ENCODE peak calls at places on chromosome 16, in seven cellular contexts. One of them, this sample, is unnamed.

GRCh38 chr16:55370762-55371482 is 46.9 kb downstream of the IRX6 start:
- DNase-seq in foreskin fibroblast: peak
- DNase-seq in CD8-positive, alpha-beta T cell: no peak
- DNase-seq in suprapubic skin: peak
- DNase-seq in bronchial epithelial cell: peak
- DNase-seq in heart left ventricle: peak
- DNase-seq in BJ: no peak
- DNase-seq in this sample: peak

GRCh38 chr16:59192551-59193199 is 458.6 kb upstream of the GOT2 start:
- DNase-seq in bronchial epithelial cell: no peak
- DNase-seq in foreskin fibroblast: no peak
- DNase-seq in CD8-positive, alpha-beta T cell: no peak
- DNase-seq in BJ: no peak
- DNase-seq in suprapubic skin: no peak
- DNase-seq in heart left ventricle: peak
- DNase-seq in this sample: peak

GRCh38 chr16:3528406-3528805 is 27.6 kb downstream of the CLUAP1 start:
- DNase-seq in BJ: no peak
- DNase-seq in CD8-positive, alpha-beta T cell: no peak
- DNase-seq in bronchial epithelial cell: no peak
- DNase-seq in foreskin fibroblast: no peak
- DNase-seq in heart left ventricle: no peak
- DNase-seq in suprapubic skin: peak
- DNase-seq in this sample: no peak

GRCh38 chr16:56415849-56416248 is 9.5 kb downstream of the AMFR start:
- DNase-seq in foreskin fibroblast: no peak
- DNase-seq in CD8-positive, alpha-beta T cell: no peak
- DNase-seq in bronchial epithelial cell: no peak
- DNase-seq in suprapubic skin: no peak
- DNase-seq in BJ: no peak
- DNase-seq in heart left ventricle: no peak
- DNase-seq in this sample: peak

GRCh38 chr16:86899156-86899555 is 320.8 kb downstream of the FOXL1 start:
- DNase-seq in BJ: no peak
- DNase-seq in bronchial epithelial cell: no peak
- DNase-seq in suprapubic skin: no peak
- DNase-seq in heart left ventricle: no peak
- DNase-seq in CD8-positive, alpha-beta T cell: no peak
- DNase-seq in foreskin fibroblast: no peak
- DNase-seq in this sample: no peak

GRCh38 chr16:78705694-78706093 is 606.2 kb downstream of the WWOX start:
- DNase-seq in BJ: no peak
- DNase-seq in bronchial epithelial cell: peak
- DNase-seq in foreskin fibroblast: no peak
- DNase-seq in suprapubic skin: no peak
- DNase-seq in heart left ventricle: no peak
- DNase-seq in CD8-positive, alpha-beta T cell: no peak
- DNase-seq in this sample: peak

GRCh38 chr16:52603015-52603414 is 56.1 kb upstream of the TOX3 start:
- DNase-seq in heart left ventricle: no peak
- DNase-seq in BJ: no peak
- DNase-seq in bronchial epithelial cell: no peak
- DNase-seq in CD8-positive, alpha-beta T cell: no peak
- DNase-seq in foreskin fibroblast: no peak
- DNase-seq in suprapubic skin: no peak
- DNase-seq in this sample: no peak

GRCh38 chr16:13767215-13767614 is 152.7 kb upstream of the ERCC4 start:
- DNase-seq in bronchial epithelial cell: no peak
- DNase-seq in foreskin fibroblast: no peak
- DNase-seq in BJ: no peak
- DNase-seq in heart left ventricle: no peak
- DNase-seq in CD8-positive, alpha-beta T cell: no peak
- DNase-seq in suprapubic skin: no peak
- DNase-seq in this sample: no peak

GRCh38 chr16:11612110-11612981 is 25.6 kb upstream of the LITAF start:
- DNase-seq in heart left ventricle: no peak
- DNase-seq in CD8-positive, alpha-beta T cell: no peak
- DNase-seq in foreskin fibroblast: no peak
- DNase-seq in suprapubic skin: no peak
- DNase-seq in BJ: no peak
- DNase-seq in bronchial epithelial cell: peak
- DNase-seq in this sample: peak

GRCh38 chr16:71966932-71967331 is 33.3 kb downstream of the PKD1L3 start:
- DNase-seq in bronchial epithelial cell: no peak
- DNase-seq in heart left ventricle: no peak
- DNase-seq in foreskin fibroblast: no peak
- DNase-seq in CD8-positive, alpha-beta T cell: no peak
- DNase-seq in suprapubic skin: no peak
- DNase-seq in BJ: no peak
- DNase-seq in this sample: no peak

GRCh38 chr16:28621756-28622155 is 11.9 kb upstream of the SULT1A1 start:
- DNase-seq in heart left ventricle: no peak
- DNase-seq in suprapubic skin: no peak
- DNase-seq in CD8-positive, alpha-beta T cell: no peak
- DNase-seq in BJ: no peak
- DNase-seq in foreskin fibroblast: no peak
- DNase-seq in bronchial epithelial cell: no peak
- DNase-seq in this sample: no peak

GRCh38 chr16:28623172-28623711 is 13.4 kb upstream of the SULT1A1 start:
- DNase-seq in BJ: no peak
- DNase-seq in foreskin fibroblast: no peak
- DNase-seq in bronchial epithelial cell: peak
- DNase-seq in CD8-positive, alpha-beta T cell: peak
- DNase-seq in suprapubic skin: no peak
- DNase-seq in heart left ventricle: peak
- DNase-seq in this sample: peak
- H3K4me3 ChIP-seq in BJ: peak
- H3K4me3 ChIP-seq in foreskin fibroblast: no peak
- H3K4me3 ChIP-seq in bronchial epithelial cell: peak
- H3K4me3 ChIP-seq in CD8-positive, alpha-beta T cell: peak
- H3K4me3 ChIP-seq in suprapubic skin: peak
- H3K4me3 ChIP-seq in heart left ventricle: peak
- H3K4me3 ChIP-seq in this sample: peak

GRCh38 chr16:1790261-1790610 is 3.3 kb downstream of the IGFALS start:
- DNase-seq in heart left ventricle: no peak
- DNase-seq in CD8-positive, alpha-beta T cell: no peak
- DNase-seq in suprapubic skin: no peak
- DNase-seq in BJ: no peak
- DNase-seq in bronchial epithelial cell: no peak
- DNase-seq in foreskin fibroblast: no peak
- DNase-seq in this sample: no peak
- H3K4me3 ChIP-seq in heart left ventricle: no peak
- H3K4me3 ChIP-seq in CD8-positive, alpha-beta T cell: no peak
- H3K4me3 ChIP-seq in suprapubic skin: no peak
- H3K4me3 ChIP-seq in BJ: no peak
- H3K4me3 ChIP-seq in bronchial epithelial cell: no peak
- H3K4me3 ChIP-seq in foreskin fibroblast: no peak
- H3K4me3 ChIP-seq in this sample: no peak

DNA sequence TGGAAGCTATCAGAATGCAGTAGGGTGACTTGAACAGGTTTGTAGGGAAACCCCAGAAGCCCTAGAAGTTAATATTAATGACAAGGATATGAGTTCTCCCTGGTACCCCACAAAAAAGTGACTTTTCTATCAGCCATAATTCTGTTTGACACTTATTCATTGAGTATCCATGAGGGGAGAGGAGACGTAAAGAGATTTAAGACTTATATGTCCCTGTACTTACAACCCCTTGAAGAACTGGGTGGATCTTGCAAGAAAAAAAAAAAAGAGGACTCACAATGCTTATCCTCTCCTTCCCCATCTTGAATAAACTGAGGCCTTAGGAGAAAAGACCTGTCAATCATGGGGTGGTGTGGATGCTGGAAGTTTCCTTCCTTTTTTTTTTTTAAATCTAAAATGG is 203.5 kb downstream of the CBLN1 start:
- DNase-seq in CD8-positive, alpha-beta T cell: no peak
- DNase-seq in suprapubic skin: no peak
- DNase-seq in BJ: no peak
- DNase-seq in foreskin fibroblast: no peak
- DNase-seq in bronchial epithelial cell: no peak
- DNase-seq in heart left ventricle: no peak
- DNase-seq in this sample: no peak
- H3K4me3 ChIP-seq in CD8-positive, alpha-beta T cell: no peak
- H3K4me3 ChIP-seq in suprapubic skin: no peak
- H3K4me3 ChIP-seq in BJ: no peak
- H3K4me3 ChIP-seq in foreskin fibroblast: no peak
- H3K4me3 ChIP-seq in bronchial epithelial cell: no peak
- H3K4me3 ChIP-seq in heart left ventricle: no peak
- H3K4me3 ChIP-seq in this sample: no peak

GRCh38 chr16:2148714-2149629 is 547 bp downstream of the RAB26 start:
- DNase-seq in bronchial epithelial cell: peak
- DNase-seq in heart left ventricle: peak
- DNase-seq in BJ: no peak
- DNase-seq in CD8-positive, alpha-beta T cell: no peak
- DNase-seq in foreskin fibroblast: no peak
- DNase-seq in suprapubic skin: peak
- DNase-seq in this sample: peak
- H3K4me3 ChIP-seq in bronchial epithelial cell: peak
- H3K4me3 ChIP-seq in heart left ventricle: peak
- H3K4me3 ChIP-seq in BJ: peak
- H3K4me3 ChIP-seq in CD8-positive, alpha-beta T cell: peak
- H3K4me3 ChIP-seq in foreskin fibroblast: peak
- H3K4me3 ChIP-seq in suprapubic skin: peak
- H3K4me3 ChIP-seq in this sample: no peak

GRCh38 chr16:65123846-65124513 is 2.1 kb upstream of the CDH11 start:
- DNase-seq in BJ: no peak
- DNase-seq in foreskin fibroblast: no peak
- DNase-seq in suprapubic skin: no peak
- DNase-seq in heart left ventricle: no peak
- DNase-seq in CD8-positive, alpha-beta T cell: no peak
- DNase-seq in bronchial epithelial cell: no peak
- DNase-seq in this sample: no peak

GRCh38 chr16:65122974-65123845 is 1.3 kb upstream of the CDH11 start:
- DNase-seq in foreskin fibroblast: peak
- DNase-seq in BJ: no peak
- DNase-seq in heart left ventricle: peak
- DNase-seq in CD8-positive, alpha-beta T cell: no peak
- DNase-seq in bronchial epithelial cell: no peak
- DNase-seq in suprapubic skin: peak
- DNase-seq in this sample: no peak

GRCh38 chr16:65120811-65121721 is 797 bp downstream of the CDH11 start:
- DNase-seq in CD8-positive, alpha-beta T cell: no peak
- DNase-seq in suprapubic skin: no peak
- DNase-seq in heart left ventricle: peak
- DNase-seq in foreskin fibroblast: no peak
- DNase-seq in BJ: no peak
- DNase-seq in bronchial epithelial cell: no peak
- DNase-seq in this sample: no peak

GRCh38 chr16:65122724-65122973 is 786 bp upstream of the CDH11 start:
- DNase-seq in CD8-positive, alpha-beta T cell: no peak
- DNase-seq in foreskin fibroblast: no peak
- DNase-seq in suprapubic skin: no peak
- DNase-seq in bronchial epithelial cell: no peak
- DNase-seq in BJ: no peak
- DNase-seq in heart left ventricle: no peak
- DNase-seq in this sample: no peak

GRCh38 chr16:65121870-65122723 is at the start of gene CDH11:
- DNase-seq in bronchial epithelial cell: peak
- DNase-seq in BJ: peak
- DNase-seq in foreskin fibroblast: peak
- DNase-seq in CD8-positive, alpha-beta T cell: no peak
- DNase-seq in heart left ventricle: peak
- DNase-seq in suprapubic skin: no peak
- DNase-seq in this sample: no peak
- H3K4me3 ChIP-seq in bronchial epithelial cell: peak
- H3K4me3 ChIP-seq in BJ: peak
- H3K4me3 ChIP-seq in foreskin fibroblast: peak
- H3K4me3 ChIP-seq in CD8-positive, alpha-beta T cell: no peak
- H3K4me3 ChIP-seq in heart left ventricle: peak
- H3K4me3 ChIP-seq in suprapubic skin: peak
- H3K4me3 ChIP-seq in this sample: no peak

DNA sequence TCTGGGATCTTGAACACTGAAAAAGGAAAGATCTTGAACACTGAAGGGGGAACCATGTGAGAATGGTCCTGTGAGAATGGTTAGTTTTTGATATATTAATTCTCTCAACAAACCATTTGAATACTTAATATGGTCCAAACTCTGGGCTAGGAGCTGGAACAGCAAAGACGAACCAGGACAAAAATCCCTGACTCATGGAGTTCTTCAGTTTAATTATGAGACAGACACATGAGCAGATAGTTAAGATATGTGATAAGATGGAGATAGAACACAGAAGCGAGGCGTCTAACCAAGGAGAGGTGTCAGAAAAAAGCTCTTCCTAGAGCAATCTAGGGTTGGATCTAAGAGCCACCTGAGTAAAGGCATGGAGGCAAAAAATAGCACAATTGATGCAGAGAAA is 1.6 kb downstream of the CKLF start:
- DNase-seq in bronchial epithelial cell: no peak
- DNase-seq in CD8-positive, alpha-beta T cell: no peak
- DNase-seq in heart left ventricle: no peak
- DNase-seq in suprapubic skin: no peak
- DNase-seq in foreskin fibroblast: no peak
- DNase-seq in BJ: no peak
- DNase-seq in this sample: no peak
- H3K4me3 ChIP-seq in bronchial epithelial cell: no peak
- H3K4me3 ChIP-seq in CD8-positive, alpha-beta T cell: no peak
- H3K4me3 ChIP-seq in heart left ventricle: peak
- H3K4me3 ChIP-seq in suprapubic skin: peak
- H3K4me3 ChIP-seq in foreskin fibroblast: no peak
- H3K4me3 ChIP-seq in BJ: no peak
- H3K4me3 ChIP-seq in this sample: peak

GRCh38 chr16:10383626-10384025 is 2.2 kb upstream of the ATF7IP2 start:
- DNase-seq in bronchial epithelial cell: no peak
- DNase-seq in BJ: no peak
- DNase-seq in CD8-positive, alpha-beta T cell: no peak
- DNase-seq in foreskin fibroblast: no peak
- DNase-seq in heart left ventricle: no peak
- DNase-seq in suprapubic skin: no peak
- DNase-seq in this sample: no peak

GRCh38 chr16:10387378-10387681 is 1.5 kb downstream of the ATF7IP2 start:
- DNase-seq in suprapubic skin: no peak
- DNase-seq in foreskin fibroblast: no peak
- DNase-seq in bronchial epithelial cell: no peak
- DNase-seq in BJ: no peak
- DNase-seq in heart left ventricle: no peak
- DNase-seq in CD8-positive, alpha-beta T cell: no peak
- DNase-seq in this sample: peak

GRCh38 chr16:10388987-10389386 is 3.1 kb downstream of the ATF7IP2 start:
- DNase-seq in heart left ventricle: no peak
- DNase-seq in bronchial epithelial cell: no peak
- DNase-seq in CD8-positive, alpha-beta T cell: no peak
- DNase-seq in suprapubic skin: no peak
- DNase-seq in foreskin fibroblast: no peak
- DNase-seq in BJ: no peak
- DNase-seq in this sample: no peak

GRCh38 chr16:10385725-10386516 is at the start of gene ATF7IP2:
- DNase-seq in bronchial epithelial cell: peak
- DNase-seq in suprapubic skin: peak
- DNase-seq in BJ: peak
- DNase-seq in heart left ventricle: peak
- DNase-seq in CD8-positive, alpha-beta T cell: peak
- DNase-seq in foreskin fibroblast: peak
- DNase-seq in this sample: peak

GRCh38 chr16:10386517-10387377 is 886 bp downstream of the ATF7IP2 start:
- DNase-seq in bronchial epithelial cell: no peak
- DNase-seq in suprapubic skin: no peak
- DNase-seq in foreskin fibroblast: no peak
- DNase-seq in CD8-positive, alpha-beta T cell: no peak
- DNase-seq in heart left ventricle: no peak
- DNase-seq in BJ: no peak
- DNase-seq in this sample: peak
- H3K4me3 ChIP-seq in bronchial epithelial cell: peak
- H3K4me3 ChIP-seq in suprapubic skin: peak
- H3K4me3 ChIP-seq in foreskin fibroblast: peak
- H3K4me3 ChIP-seq in CD8-positive, alpha-beta T cell: peak
- H3K4me3 ChIP-seq in heart left ventricle: peak
- H3K4me3 ChIP-seq in BJ: peak
- H3K4me3 ChIP-seq in this sample: peak

GRCh38 chr16:68071547-68071901 is 13.6 kb upstream of the NFATC3 start:
- DNase-seq in CD8-positive, alpha-beta T cell: no peak
- DNase-seq in bronchial epithelial cell: no peak
- DNase-seq in foreskin fibroblast: no peak
- DNase-seq in suprapubic skin: no peak
- DNase-seq in heart left ventricle: no peak
- DNase-seq in BJ: no peak
- DNase-seq in this sample: no peak
- H3K4me3 ChIP-seq in CD8-positive, alpha-beta T cell: no peak
- H3K4me3 ChIP-seq in bronchial epithelial cell: no peak
- H3K4me3 ChIP-seq in foreskin fibroblast: no peak
- H3K4me3 ChIP-seq in suprapubic skin: no peak
- H3K4me3 ChIP-seq in heart left ventricle: no peak
- H3K4me3 ChIP-seq in BJ: no peak
- H3K4me3 ChIP-seq in this sample: no peak

This sample was measured in NB4.